ENCODE peak calls at places on chromosome 22, in nine cellular contexts. B is right cardiac atrium, S is fibroblast of mammary gland, V is A549, R is neural progenitor cell, W is T-cell, T is cardiac fibroblast, C is NCI-H774, J is BJ. Z is an unnamed sample.

GRCh38 chr22:50115693-50116092 is 25.9 kb downstream of the MOV10L1 start:
- DNase-seq in W (no peak), V (no peak), J (peak), T (peak), B (peak), S (no peak), C (peak), R (no peak), Z (peak)

GRCh38 chr22:40668611-40669390 is 10.5 kb upstream of the MCHR1 start:
- DNase-seq in R (peak), V (peak), C (no peak), S (peak), W (no peak), T (peak), J (peak), B (peak), Z (peak)

GRCh38 chr22:38935023-38935422 is 22.4 kb upstream of the APOBEC3A start:
- DNase-seq in T (no peak), V (no peak), B (peak), W (no peak), R (no peak), C (peak), S (no peak), J (no peak), Z (no peak)

GRCh38 chr22:24325105-24325757 is 54.6 kb downstream of the SPECC1L start:
- DNase-seq in R (peak), W (no peak), T (peak), J (peak), V (peak), B (no peak), S (peak), C (peak), Z (peak)

GRCh38 chr22:39530692-39531331 is 1.7 kb downstream of the RPS19BP1 start:
- DNase-seq in C (no peak), R (peak), B (no peak), T (peak), S (peak), W (no peak), J (no peak), V (no peak), Z (peak)

GRCh38 chr22:49975543-49976389 is 15.2 kb downstream of the PIM3 start:
- DNase-seq in S (no peak), C (no peak), W (peak), R (peak), T (no peak), V (no peak), B (no peak), J (no peak), Z (no peak)

GRCh38 chr22:17842386-17842785 is 68.1 kb upstream of the BID start:
- DNase-seq in V (no peak), T (no peak), J (no peak), R (no peak), B (peak), W (peak), C (no peak), S (no peak), Z (peak)

GRCh38 chr22:22890085-22890484 is 2.5 kb downstream of the IGLL5 start:
- DNase-seq in S (no peak), R (no peak), C (no peak), J (no peak), B (no peak), V (no peak), W (no peak), T (no peak), Z (no peak)

GRCh38 chr22:46563381-46564083 is 26.1 kb upstream of the CELSR1 start:
- DNase-seq in R (peak), V (peak), C (peak), J (no peak), T (peak), B (peak), W (peak), S (peak), Z (peak)

GRCh38 chr22:27836181-27836580 is 34.6 kb upstream of the MN1 start:
- DNase-seq in J (no peak), C (no peak), S (peak), R (no peak), W (no peak), T (no peak), V (no peak), B (no peak), Z (no peak)